ENCODE peak calls at places on chromosome 15, in ten cellular contexts. One of them, this sample, is unnamed.

GRCh38 chr15:95734422-95735316 is 595.8 kb upstream of the NR2F2 start:
- DNase-seq in GM20000: no peak
- DNase-seq in cardiac muscle cell: peak
- DNase-seq in lower lobe of right lung: no peak
- DNase-seq in Panc1: no peak
- DNase-seq in breast epithelium: no peak
- DNase-seq in adrenal gland: no peak
- DNase-seq in HepG2: no peak
- DNase-seq in astrocyte of the cerebellum: peak
- DNase-seq in Calu3: no peak
- DNase-seq in this sample: no peak

GRCh38 chr15:64009241-64009640 is 37.0 kb downstream of the DAPK2 start:
- DNase-seq in GM20000: no peak
- DNase-seq in cardiac muscle cell: peak
- DNase-seq in lower lobe of right lung: no peak
- DNase-seq in Panc1: no peak
- DNase-seq in breast epithelium: no peak
- DNase-seq in adrenal gland: no peak
- DNase-seq in HepG2: no peak
- DNase-seq in astrocyte of the cerebellum: no peak
- DNase-seq in Calu3: no peak
- DNase-seq in this sample: no peak

GRCh38 chr15:101805605-101806345 is 2.5 kb downstream of the OR4F6 start:
- DNase-seq in GM20000: no peak
- DNase-seq in cardiac muscle cell: no peak
- DNase-seq in lower lobe of right lung: no peak
- DNase-seq in Panc1: no peak
- DNase-seq in breast epithelium: no peak
- DNase-seq in adrenal gland: no peak
- DNase-seq in HepG2: no peak
- DNase-seq in astrocyte of the cerebellum: no peak
- DNase-seq in Calu3: no peak
- DNase-seq in this sample: no peak

GRCh38 chr15:61069369-61070075 is 159.6 kb downstream of the RORA start:
- DNase-seq in GM20000: no peak
- DNase-seq in cardiac muscle cell: no peak
- DNase-seq in lower lobe of right lung: no peak
- DNase-seq in Panc1: no peak
- DNase-seq in breast epithelium: no peak
- DNase-seq in adrenal gland: no peak
- DNase-seq in HepG2: no peak
- DNase-seq in astrocyte of the cerebellum: no peak
- DNase-seq in Calu3: no peak
- DNase-seq in this sample: no peak

GRCh38 chr15:73081321-73081958 is 29.2 kb downstream of the NEO1 start:
- DNase-seq in GM20000: peak
- DNase-seq in cardiac muscle cell: peak
- DNase-seq in lower lobe of right lung: no peak
- DNase-seq in Panc1: peak
- DNase-seq in breast epithelium: no peak
- DNase-seq in adrenal gland: no peak
- DNase-seq in HepG2: peak
- DNase-seq in astrocyte of the cerebellum: peak
- DNase-seq in Calu3: peak
- DNase-seq in this sample: no peak

GRCh38 chr15:34147371-34148140 is 45.7 kb downstream of the PGBD4 start:
- DNase-seq in GM20000: no peak
- DNase-seq in cardiac muscle cell: peak
- DNase-seq in lower lobe of right lung: no peak
- DNase-seq in Panc1: no peak
- DNase-seq in breast epithelium: no peak
- DNase-seq in adrenal gland: no peak
- DNase-seq in HepG2: no peak
- DNase-seq in astrocyte of the cerebellum: no peak
- DNase-seq in Calu3: no peak
- DNase-seq in this sample: no peak

GRCh38 chr15:65767895-65768294 is 24.2 kb downstream of the DENND4A start:
- DNase-seq in GM20000: no peak
- DNase-seq in cardiac muscle cell: no peak
- DNase-seq in lower lobe of right lung: no peak
- DNase-seq in Panc1: no peak
- DNase-seq in breast epithelium: no peak
- DNase-seq in adrenal gland: no peak
- DNase-seq in HepG2: no peak
- DNase-seq in astrocyte of the cerebellum: no peak
- DNase-seq in Calu3: no peak
- DNase-seq in this sample: no peak

GRCh38 chr15:68348064-68348463 is 70.5 kb downstream of the FEM1B start:
- DNase-seq in GM20000: no peak
- DNase-seq in cardiac muscle cell: no peak
- DNase-seq in lower lobe of right lung: no peak
- DNase-seq in Panc1: no peak
- DNase-seq in breast epithelium: no peak
- DNase-seq in adrenal gland: no peak
- DNase-seq in HepG2: no peak
- DNase-seq in astrocyte of the cerebellum: no peak
- DNase-seq in Calu3: no peak
- DNase-seq in this sample: no peak

GRCh38 chr15:58748040-58748786 is 1.3 kb downstream of the ADAM10 start:
- DNase-seq in GM20000: peak
- DNase-seq in cardiac muscle cell: no peak
- DNase-seq in lower lobe of right lung: no peak
- DNase-seq in Panc1: no peak
- DNase-seq in breast epithelium: no peak
- DNase-seq in adrenal gland: no peak
- DNase-seq in HepG2: no peak
- DNase-seq in astrocyte of the cerebellum: no peak
- DNase-seq in Calu3: no peak
- DNase-seq in this sample: peak

GRCh38 chr15:58434334-58434888 is 2.6 kb downstream of the LIPC start:
- DNase-seq in GM20000: no peak
- DNase-seq in cardiac muscle cell: no peak
- DNase-seq in lower lobe of right lung: no peak
- DNase-seq in Panc1: no peak
- DNase-seq in breast epithelium: no peak
- DNase-seq in adrenal gland: no peak
- DNase-seq in HepG2: no peak
- DNase-seq in astrocyte of the cerebellum: no peak
- DNase-seq in Calu3: no peak
- DNase-seq in this sample: no peak

GRCh38 chr15:48370460-48370859 is 39.2 kb downstream of the DUT start:
- DNase-seq in GM20000: no peak
- DNase-seq in cardiac muscle cell: peak
- DNase-seq in lower lobe of right lung: no peak
- DNase-seq in Panc1: no peak
- DNase-seq in breast epithelium: no peak
- DNase-seq in adrenal gland: no peak
- DNase-seq in HepG2: no peak
- DNase-seq in astrocyte of the cerebellum: peak
- DNase-seq in Calu3: no peak
- DNase-seq in this sample: no peak

GRCh38 chr15:58985443-58985842 is 2.0 kb upstream of the RNF111 start:
- DNase-seq in GM20000: no peak
- DNase-seq in cardiac muscle cell: peak
- DNase-seq in lower lobe of right lung: no peak
- DNase-seq in Panc1: no peak
- DNase-seq in breast epithelium: no peak
- DNase-seq in adrenal gland: peak
- DNase-seq in HepG2: peak
- DNase-seq in astrocyte of the cerebellum: no peak
- DNase-seq in Calu3: no peak
- DNase-seq in this sample: no peak

GRCh38 chr15:64865998-64866520 is 24.3 kb downstream of the PLEKHO2 start:
- DNase-seq in GM20000: no peak
- DNase-seq in cardiac muscle cell: peak
- DNase-seq in lower lobe of right lung: no peak
- DNase-seq in Panc1: no peak
- DNase-seq in breast epithelium: no peak
- DNase-seq in adrenal gland: peak
- DNase-seq in HepG2: no peak
- DNase-seq in astrocyte of the cerebellum: peak
- DNase-seq in Calu3: no peak
- DNase-seq in this sample: no peak

GRCh38 chr15:47218295-47218694 is 499.0 kb upstream of the SEMA6D start:
- DNase-seq in GM20000: no peak
- DNase-seq in cardiac muscle cell: no peak
- DNase-seq in lower lobe of right lung: no peak
- DNase-seq in Panc1: no peak
- DNase-seq in breast epithelium: no peak
- DNase-seq in adrenal gland: no peak
- DNase-seq in HepG2: no peak
- DNase-seq in astrocyte of the cerebellum: peak
- DNase-seq in Calu3: no peak
- DNase-seq in this sample: no peak

GRCh38 chr15:26201177-26201858 is 338.2 kb upstream of the ATP10A start:
- DNase-seq in GM20000: no peak
- DNase-seq in cardiac muscle cell: no peak
- DNase-seq in lower lobe of right lung: no peak
- DNase-seq in Panc1: no peak
- DNase-seq in breast epithelium: no peak
- DNase-seq in adrenal gland: no peak
- DNase-seq in HepG2: no peak
- DNase-seq in astrocyte of the cerebellum: no peak
- DNase-seq in Calu3: no peak
- DNase-seq in this sample: no peak

GRCh38 chr15:75076277-75076676 is 52.9 kb downstream of the PPCDC start:
- DNase-seq in GM20000: no peak
- DNase-seq in cardiac muscle cell: no peak
- DNase-seq in lower lobe of right lung: no peak
- DNase-seq in Panc1: no peak
- DNase-seq in breast epithelium: no peak
- DNase-seq in adrenal gland: no peak
- DNase-seq in HepG2: no peak
- DNase-seq in astrocyte of the cerebellum: no peak
- DNase-seq in Calu3: no peak
- DNase-seq in this sample: no peak

GRCh38 chr15:82129144-82129692 is 83.4 kb upstream of the MEX3B start:
- DNase-seq in GM20000: no peak
- DNase-seq in cardiac muscle cell: no peak
- DNase-seq in lower lobe of right lung: no peak
- DNase-seq in Panc1: no peak
- DNase-seq in breast epithelium: no peak
- DNase-seq in adrenal gland: no peak
- DNase-seq in HepG2: no peak
- DNase-seq in astrocyte of the cerebellum: no peak
- DNase-seq in Calu3: no peak
- DNase-seq in this sample: no peak

GRCh38 chr15:64246364-64247189 is 83.8 kb upstream of the PPIB start:
- DNase-seq in GM20000: peak
- DNase-seq in cardiac muscle cell: peak
- DNase-seq in lower lobe of right lung: no peak
- DNase-seq in Panc1: peak
- DNase-seq in breast epithelium: no peak
- DNase-seq in adrenal gland: peak
- DNase-seq in HepG2: peak
- DNase-seq in astrocyte of the cerebellum: peak
- DNase-seq in Calu3: peak
- DNase-seq in this sample: peak

GRCh38 chr15:67832031-67832551 is 6.8 kb downstream of the SKOR1 start:
- DNase-seq in GM20000: no peak
- DNase-seq in cardiac muscle cell: peak
- DNase-seq in lower lobe of right lung: no peak
- DNase-seq in Panc1: no peak
- DNase-seq in breast epithelium: peak
- DNase-seq in adrenal gland: no peak
- DNase-seq in HepG2: no peak
- DNase-seq in astrocyte of the cerebellum: no peak
- DNase-seq in Calu3: no peak
- DNase-seq in this sample: peak

GRCh38 chr15:62277816-62278394 is 112.8 kb upstream of the C2CD4B start:
- DNase-seq in GM20000: no peak
- DNase-seq in cardiac muscle cell: no peak
- DNase-seq in lower lobe of right lung: no peak
- DNase-seq in Panc1: no peak
- DNase-seq in breast epithelium: no peak
- DNase-seq in adrenal gland: no peak
- DNase-seq in HepG2: no peak
- DNase-seq in astrocyte of the cerebellum: no peak
- DNase-seq in Calu3: no peak
- DNase-seq in this sample: no peak
- TF ChIP-seq CTCF in GM20000: no peak
- TF ChIP-seq CTCF in cardiac muscle cell: no peak
- TF ChIP-seq CTCF in lower lobe of right lung: no peak
- TF ChIP-seq CTCF in Panc1: no peak
- TF ChIP-seq CTCF in breast epithelium: no peak
- TF ChIP-seq CTCF in adrenal gland: no peak
- TF ChIP-seq CTCF in HepG2: peak
- TF ChIP-seq CTCF in astrocyte of the cerebellum: no peak
- TF ChIP-seq CTCF in Calu3: no peak
- TF ChIP-seq CTCF in this sample: no peak

GRCh38 chr15:79002631-79003030 is 57.8 kb upstream of the CTSH start:
- DNase-seq in GM20000: no peak
- DNase-seq in cardiac muscle cell: peak
- DNase-seq in lower lobe of right lung: no peak
- DNase-seq in Panc1: no peak
- DNase-seq in breast epithelium: no peak
- DNase-seq in adrenal gland: no peak
- DNase-seq in HepG2: no peak
- DNase-seq in astrocyte of the cerebellum: no peak
- DNase-seq in Calu3: no peak
- DNase-seq in this sample: no peak
- TF ChIP-seq CTCF in GM20000: no peak
- TF ChIP-seq CTCF in cardiac muscle cell: no peak
- TF ChIP-seq CTCF in lower lobe of right lung: no peak
- TF ChIP-seq CTCF in Panc1: no peak
- TF ChIP-seq CTCF in breast epithelium: no peak
- TF ChIP-seq CTCF in adrenal gland: no peak
- TF ChIP-seq CTCF in HepG2: no peak
- TF ChIP-seq CTCF in astrocyte of the cerebellum: no peak
- TF ChIP-seq CTCF in Calu3: no peak
- TF ChIP-seq CTCF in this sample: peak

GRCh38 chr15:98150084-98150483 is 189.6 kb downstream of the ARRDC4 start:
- DNase-seq in GM20000: no peak
- DNase-seq in cardiac muscle cell: no peak
- DNase-seq in lower lobe of right lung: no peak
- DNase-seq in Panc1: no peak
- DNase-seq in breast epithelium: no peak
- DNase-seq in adrenal gland: no peak
- DNase-seq in HepG2: no peak
- DNase-seq in astrocyte of the cerebellum: no peak
- DNase-seq in Calu3: no peak
- DNase-seq in this sample: no peak
- TF ChIP-seq CTCF in GM20000: no peak
- TF ChIP-seq CTCF in cardiac muscle cell: no peak
- TF ChIP-seq CTCF in lower lobe of right lung: no peak
- TF ChIP-seq CTCF in Panc1: no peak
- TF ChIP-seq CTCF in breast epithelium: no peak
- TF ChIP-seq CTCF in adrenal gland: no peak
- TF ChIP-seq CTCF in HepG2: no peak
- TF ChIP-seq CTCF in astrocyte of the cerebellum: no peak
- TF ChIP-seq CTCF in Calu3: no peak
- TF ChIP-seq CTCF in this sample: no peak

DNA sequence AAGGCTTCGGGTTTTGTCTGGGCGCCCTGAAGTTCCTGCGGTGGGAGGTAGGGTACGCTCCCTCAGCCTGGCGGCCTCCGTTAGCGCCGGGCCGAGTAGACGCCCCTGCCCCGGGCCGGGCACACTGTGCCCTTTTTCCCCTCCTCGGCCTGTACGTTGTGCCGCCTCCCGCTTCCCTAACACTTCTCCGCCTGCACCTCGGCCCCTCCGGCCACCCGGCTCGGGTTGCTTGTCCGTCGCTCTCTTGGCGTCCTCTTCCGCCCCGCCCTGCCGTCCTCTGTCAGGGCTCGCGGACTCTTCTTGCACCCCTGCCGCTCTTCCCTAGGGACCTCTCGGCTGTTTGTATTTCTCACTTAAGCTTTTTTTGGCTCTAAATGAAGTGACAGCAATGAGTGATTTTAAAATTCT is 384 bp downstream of the KNL1 start:
- DNase-seq in GM20000: peak
- DNase-seq in cardiac muscle cell: peak
- DNase-seq in lower lobe of right lung: peak
- DNase-seq in Panc1: no peak
- DNase-seq in breast epithelium: peak
- DNase-seq in adrenal gland: peak
- DNase-seq in HepG2: peak
- DNase-seq in astrocyte of the cerebellum: no peak
- DNase-seq in Calu3: peak
- DNase-seq in this sample: peak
- TF ChIP-seq CTCF in GM20000: no peak
- TF ChIP-seq CTCF in cardiac muscle cell: peak
- TF ChIP-seq CTCF in lower lobe of right lung: no peak
- TF ChIP-seq CTCF in Panc1: no peak
- TF ChIP-seq CTCF in breast epithelium: no peak
- TF ChIP-seq CTCF in adrenal gland: peak
- TF ChIP-seq CTCF in HepG2: no peak
- TF ChIP-seq CTCF in astrocyte of the cerebellum: peak
- TF ChIP-seq CTCF in Calu3: no peak
- TF ChIP-seq CTCF in this sample: no peak

This sample was measured in GM13977.